ENCODE peak calls at places on chromosome 2, in six cellular contexts. U is stomach; T is brain microvascular endothelial cell; C is effector memory CD4-positive, alpha-beta T cell; F is upper lobe of right lung; Z is thoracic aorta. W is an unnamed sample.

GRCh38 chr2:158998486-158999248 is 30.2 kb downstream of the TANC1 start:
- DNase-seq in U (no peak), T (peak; percentile 42), C (no peak), F (no peak), Z (peak; percentile 11), W (no peak)

GRCh38 chr2:56449449-56449860 is 265.7 kb downstream of the CCDC85A start:
- DNase-seq in U (no peak), T (no peak), C (no peak), F (no peak), Z (no peak), W (peak; percentile 41)

GRCh38 chr2:136214801-136215200 is 96.9 kb upstream of the CXCR4 start:
- DNase-seq in U (no peak), T (no peak), C (no peak), F (no peak), Z (no peak), W (no peak)

GRCh38 chr2:135931776-135932438 is 53.5 kb downstream of the DARS1 start:
- DNase-seq in U (no peak), T (no peak), C (no peak), F (no peak), Z (no peak), W (peak; percentile 6)

GRCh38 chr2:225074919-225075681 is 32.8 kb upstream of the DOCK10 start:
- DNase-seq in U (no peak), T (no peak), C (no peak), F (no peak), Z (no peak), W (no peak)

GRCh38 chr2:19800796-19801195 is 101.0 kb downstream of the TTC32 start:
- DNase-seq in U (no peak), T (no peak), C (no peak), F (no peak), Z (no peak), W (no peak)

GRCh38 chr2:152284398-152284797 is 50.6 kb upstream of the FMNL2 start:
- DNase-seq in U (no peak), T (no peak), C (no peak), F (no peak), Z (no peak), W (no peak)

GRCh38 chr2:152864601-152865000 is 146.2 kb downstream of the ARL6IP6 start:
- DNase-seq in U (no peak), T (no peak), C (no peak), F (no peak), Z (no peak), W (no peak)

GRCh38 chr2:23601301-23601965 is 216.5 kb downstream of the KLHL29 start:
- DNase-seq in U (no peak), T (no peak), C (no peak), F (no peak), Z (no peak), W (no peak)

GRCh38 chr2:30527859-30528258 is 80.8 kb downstream of the LCLAT1 start:
- DNase-seq in U (peak; percentile 36), T (no peak), C (no peak), F (no peak), Z (no peak), W (no peak)

GRCh38 chr2:121505005-121505404 is 25.7 kb upstream of the RNU4ATAC start:
- DNase-seq in U (no peak), T (peak; percentile 81), C (no peak), F (no peak), Z (no peak), W (peak; percentile 11)

GRCh38 chr2:25333981-25334380 is 7.7 kb downstream of the DNMT3A start:
- DNase-seq in U (no peak), T (no peak), C (no peak), F (no peak), Z (no peak), W (no peak)

GRCh38 chr2:156320491-156320896 is 12.0 kb downstream of the NR4A2 start:
- DNase-seq in U (peak; percentile 38), T (no peak), C (no peak), F (no peak), Z (no peak), W (no peak)

GRCh38 chr2:108577099-108577498 is 42.8 kb downstream of the LIMS1 start:
- DNase-seq in U (no peak), T (no peak), C (no peak), F (no peak), Z (no peak), W (no peak)
- H3K4me3 ChIP-seq in U (no peak overlapping the region), T (no peak overlapping the region), C (no peak overlapping the region), F (no peak overlapping the region), Z (no peak overlapping the region), W (no peak overlapping the region)

GRCh38 chr2:189782221-189782671 is 1.9 kb downstream of the ORMDL1 start:
- DNase-seq in U (no peak), T (no peak), C (no peak), F (no peak), Z (no peak), W (no peak)
- H3K36me3 ChIP-seq in U (peaks cover 14% of the 10 kb centered on the region), T (peaks cover 30% of the 10 kb centered on the region), C (peaks cover 23% of the 10 kb centered on the region), F (peaks cover 43% of the 10 kb centered on the region), Z (peaks cover 6% of the 10 kb centered on the region), W (no peaks in the 10 kb centered on the region)

GRCh38 chr2:33033524-33034150 is 86.9 kb downstream of the LTBP1 start:
- DNase-seq in U (no peak), T (peak; percentile 52), C (no peak), F (no peak), Z (no peak), W (peak; percentile 48)
- H3K4me3 ChIP-seq in U (peak overlapping the region; percentile 33), T (peak overlapping the region; percentile 9), C (no peak overlapping the region), F (no peak overlapping the region), Z (peak overlapping the region; percentile 72), W (no peak overlapping the region)

GRCh38 chr2:215388002-215388728 is 47.7 kb downstream of the FN1 start:
- DNase-seq in U (no peak), T (no peak), C (no peak), F (no peak), Z (no peak), W (no peak)
- H3K36me3 ChIP-seq in U (no peaks in the 10 kb centered on the region), T (peaks cover 98% of the 10 kb centered on the region), C (no peaks in the 10 kb centered on the region), F (peaks cover 77% of the 10 kb centered on the region), Z (peaks cover 83% of the 10 kb centered on the region), W (no peaks in the 10 kb centered on the region)

DNA sequence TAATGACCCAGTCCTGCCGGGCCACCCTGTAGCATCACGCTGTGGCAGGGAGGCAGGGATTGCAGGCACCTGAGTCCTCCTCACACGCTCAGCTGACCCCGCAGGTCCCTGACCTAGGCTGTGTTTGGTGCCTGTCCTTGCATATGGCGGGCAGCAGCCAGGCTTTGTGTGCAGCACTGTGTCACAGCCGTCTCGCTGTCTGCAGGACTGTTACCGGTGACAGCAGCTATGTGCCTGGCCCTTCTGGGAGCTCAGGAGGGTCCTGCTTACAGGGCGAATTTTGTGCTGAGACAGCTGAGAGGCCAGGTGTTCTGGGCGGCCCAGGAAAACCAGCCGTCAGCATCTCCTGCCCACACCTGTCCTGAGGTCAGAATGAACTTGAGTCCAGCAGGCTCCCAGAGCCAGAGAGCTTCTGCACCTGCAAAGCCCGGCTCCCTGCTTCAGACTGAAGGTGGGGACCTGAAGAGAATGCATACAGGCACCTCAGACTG is 10.4 kb upstream of the ARID5A start:
- DNase-seq in U (no peak), T (no peak), C (no peak), F (peak; percentile 42), Z (no peak), W (no peak)
- H3K4me3 ChIP-seq in U (no peak overlapping the region), T (no peak overlapping the region), C (no peak overlapping the region), F (no peak overlapping the region), Z (no peak overlapping the region), W (no peak overlapping the region)

W was measured in small intestine.